ENCODE peak calls at places on chromosomes 4 and X, in seven cellular contexts. One of them, this sample, is unnamed.
A peak's percentile ranks its signal among the peaks of the same experiment; 100 is the strongest.

GRCh38 chr4:182354867-182355266 is 111.7 kb downstream of the TENM3 start:
- DNase-seq in effector memory CD4-positive, alpha-beta T cell: no peak
- DNase-seq in H9: no peak
- DNase-seq in left ventricle myocardium inferior: no peak
- DNase-seq in psoas muscle: no peak
- DNase-seq in colonic mucosa: no peak
- DNase-seq in heart right ventricle: no peak
- DNase-seq in this sample: no peak

GRCh38 chrX:49166914-49167739 is 4.6 kb downstream of the MAGIX start:
- DNase-seq in H9: no peak
- DNase-seq in heart right ventricle: peak; percentile 72
- DNase-seq in effector memory CD4-positive, alpha-beta T cell: peak; percentile 67
- DNase-seq in colonic mucosa: peak; percentile 66
- DNase-seq in left ventricle myocardium inferior: peak; percentile 75
- DNase-seq in psoas muscle: peak; percentile 81
- DNase-seq in this sample: no peak

GRCh38 chrX:56738670-56739069 is 9.6 kb downstream of the NBDY start:
- DNase-seq in colonic mucosa: no peak
- DNase-seq in left ventricle myocardium inferior: no peak
- DNase-seq in psoas muscle: no peak
- DNase-seq in effector memory CD4-positive, alpha-beta T cell: no peak
- DNase-seq in H9: no peak
- DNase-seq in heart right ventricle: no peak
- DNase-seq in this sample: no peak

GRCh38 chr4:156388826-156389225 is 435.2 kb upstream of the CTSO start:
- DNase-seq in effector memory CD4-positive, alpha-beta T cell: no peak
- DNase-seq in colonic mucosa: no peak
- DNase-seq in left ventricle myocardium inferior: no peak
- DNase-seq in psoas muscle: no peak
- DNase-seq in H9: no peak
- DNase-seq in heart right ventricle: no peak
- DNase-seq in this sample: no peak

GRCh38 chr4:31461425-31461824 is 741.3 kb downstream of the PCDH7 start:
- DNase-seq in left ventricle myocardium inferior: no peak
- DNase-seq in effector memory CD4-positive, alpha-beta T cell: no peak
- DNase-seq in H9: no peak
- DNase-seq in heart right ventricle: no peak
- DNase-seq in colonic mucosa: no peak
- DNase-seq in psoas muscle: no peak
- DNase-seq in this sample: no peak

GRCh38 chr4:94934864-94935263 is 177.1 kb downstream of the BMPR1B start:
- DNase-seq in H9: no peak
- DNase-seq in effector memory CD4-positive, alpha-beta T cell: no peak
- DNase-seq in heart right ventricle: no peak
- DNase-seq in psoas muscle: no peak
- DNase-seq in left ventricle myocardium inferior: no peak
- DNase-seq in colonic mucosa: no peak
- DNase-seq in this sample: no peak

GRCh38 chrX:102339312-102340298 is 92.6 kb downstream of the NXF2 start:
- DNase-seq in effector memory CD4-positive, alpha-beta T cell: peak; percentile 2
- DNase-seq in colonic mucosa: no peak
- DNase-seq in left ventricle myocardium inferior: no peak
- DNase-seq in H9: peak; percentile 92
- DNase-seq in psoas muscle: no peak
- DNase-seq in heart right ventricle: no peak
- DNase-seq in this sample: no peak

GRCh38 chr4:150232029-150232428 is 153.8 kb downstream of the DCLK2 start:
- DNase-seq in effector memory CD4-positive, alpha-beta T cell: no peak
- DNase-seq in H9: no peak
- DNase-seq in heart right ventricle: peak; percentile 32
- DNase-seq in psoas muscle: no peak
- DNase-seq in left ventricle myocardium inferior: no peak
- DNase-seq in colonic mucosa: no peak
- DNase-seq in this sample: no peak

GRCh38 chrX:121876316-121876715 is 828.9 kb downstream of the GLUD2 start:
- DNase-seq in H9: no peak
- DNase-seq in heart right ventricle: no peak
- DNase-seq in effector memory CD4-positive, alpha-beta T cell: no peak
- DNase-seq in psoas muscle: no peak
- DNase-seq in left ventricle myocardium inferior: no peak
- DNase-seq in colonic mucosa: no peak
- DNase-seq in this sample: no peak

GRCh38 chr4:91113130-91113706 is 986.0 kb downstream of the CCSER1 start:
- DNase-seq in psoas muscle: no peak
- DNase-seq in heart right ventricle: no peak
- DNase-seq in effector memory CD4-positive, alpha-beta T cell: no peak
- DNase-seq in left ventricle myocardium inferior: no peak
- DNase-seq in H9: no peak
- DNase-seq in colonic mucosa: no peak
- DNase-seq in this sample: no peak

GRCh38 chrX:10755477-10756334 is 135.3 kb upstream of the MID1 start:
- DNase-seq in H9: peak; percentile 68
- DNase-seq in psoas muscle: no peak
- DNase-seq in heart right ventricle: no peak
- DNase-seq in effector memory CD4-positive, alpha-beta T cell: no peak
- DNase-seq in left ventricle myocardium inferior: no peak
- DNase-seq in colonic mucosa: no peak
- DNase-seq in this sample: no peak

GRCh38 chr4:107828315-107828714 is 3.6 kb downstream of the SGMS2 start:
- DNase-seq in effector memory CD4-positive, alpha-beta T cell: no peak
- DNase-seq in colonic mucosa: no peak
- DNase-seq in psoas muscle: no peak
- DNase-seq in left ventricle myocardium inferior: no peak
- DNase-seq in H9: no peak
- DNase-seq in heart right ventricle: no peak
- DNase-seq in this sample: no peak

GRCh38 chrX:45063319-45064095 is 137.2 kb downstream of the DIPK2B start:
- DNase-seq in psoas muscle: no peak
- DNase-seq in left ventricle myocardium inferior: no peak
- DNase-seq in H9: no peak
- DNase-seq in effector memory CD4-positive, alpha-beta T cell: no peak
- DNase-seq in heart right ventricle: no peak
- DNase-seq in colonic mucosa: peak; percentile 23
- DNase-seq in this sample: no peak

GRCh38 chrX:150704030-150704613 is 10.9 kb downstream of the MTMR1 start:
- DNase-seq in heart right ventricle: no peak
- DNase-seq in H9: no peak
- DNase-seq in effector memory CD4-positive, alpha-beta T cell: no peak
- DNase-seq in psoas muscle: no peak
- DNase-seq in left ventricle myocardium inferior: no peak
- DNase-seq in colonic mucosa: no peak
- DNase-seq in this sample: no peak

GRCh38 chr4:10456270-10457254 is 664 bp downstream of the ZNF518B start:
- DNase-seq in left ventricle myocardium inferior: peak; percentile 58
- DNase-seq in colonic mucosa: peak; percentile 68
- DNase-seq in heart right ventricle: peak; percentile 59
- DNase-seq in psoas muscle: peak; percentile 55
- DNase-seq in effector memory CD4-positive, alpha-beta T cell: peak; percentile 31
- DNase-seq in H9: peak; percentile 54
- DNase-seq in this sample: no peak

GRCh38 chrX:70001708-70002341 is 47.9 kb downstream of the AWAT2 start:
- DNase-seq in H9: no peak
- DNase-seq in left ventricle myocardium inferior: no peak
- DNase-seq in colonic mucosa: no peak
- DNase-seq in psoas muscle: no peak
- DNase-seq in effector memory CD4-positive, alpha-beta T cell: no peak
- DNase-seq in heart right ventricle: no peak
- DNase-seq in this sample: no peak

GRCh38 chr4:140861359-140862181 is 105.4 kb upstream of the TBC1D9 start:
- DNase-seq in psoas muscle: peak; percentile 14
- DNase-seq in effector memory CD4-positive, alpha-beta T cell: no peak
- DNase-seq in heart right ventricle: peak; percentile 80
- DNase-seq in colonic mucosa: peak; percentile 62
- DNase-seq in left ventricle myocardium inferior: no peak
- DNase-seq in H9: peak; percentile 45
- DNase-seq in this sample: no peak

GRCh38 chrX:80808160-80808735 is 1.4 kb downstream of the BRWD3 start:
- DNase-seq in H9: peak; percentile 54
- DNase-seq in effector memory CD4-positive, alpha-beta T cell: peak; percentile 74
- DNase-seq in colonic mucosa: peak; percentile 81
- DNase-seq in left ventricle myocardium inferior: peak; percentile 68
- DNase-seq in heart right ventricle: peak; percentile 79
- DNase-seq in psoas muscle: peak; percentile 61
- DNase-seq in this sample: peak; percentile 6
- H3K4me1 ChIP-seq in H9: no peaks in the 10 kb centered on the region
- H3K4me1 ChIP-seq in effector memory CD4-positive, alpha-beta T cell: peaks cover 7% of the 10 kb centered on the region
- H3K4me1 ChIP-seq in colonic mucosa: no peaks in the 10 kb centered on the region
- H3K4me1 ChIP-seq in left ventricle myocardium inferior: peaks cover 11% of the 10 kb centered on the region
- H3K4me1 ChIP-seq in heart right ventricle: peaks cover 11% of the 10 kb centered on the region
- H3K4me1 ChIP-seq in psoas muscle: no peaks in the 10 kb centered on the region
- H3K4me1 ChIP-seq in this sample: no peaks in the 10 kb centered on the region

GRCh38 chr4:38730830-38731646 is 51.8 kb downstream of the TLR10 start:
- DNase-seq in psoas muscle: peak; percentile 80
- DNase-seq in effector memory CD4-positive, alpha-beta T cell: peak; percentile 58
- DNase-seq in left ventricle myocardium inferior: peak; percentile 79
- DNase-seq in colonic mucosa: peak; percentile 93
- DNase-seq in H9: peak; percentile 92
- DNase-seq in heart right ventricle: peak; percentile 85
- DNase-seq in this sample: peak; percentile 25

GRCh38 chr4:38733663-38734062 is 49.1 kb downstream of the TLR10 start:
- DNase-seq in H9: no peak
- DNase-seq in psoas muscle: no peak
- DNase-seq in colonic mucosa: no peak
- DNase-seq in left ventricle myocardium inferior: no peak
- DNase-seq in heart right ventricle: no peak
- DNase-seq in effector memory CD4-positive, alpha-beta T cell: no peak
- DNase-seq in this sample: no peak

GRCh38 chr4:38728651-38729141 is 54.1 kb downstream of the TLR10 start:
- DNase-seq in H9: peak; percentile 54
- DNase-seq in colonic mucosa: peak; percentile 89
- DNase-seq in heart right ventricle: no peak
- DNase-seq in psoas muscle: no peak
- DNase-seq in effector memory CD4-positive, alpha-beta T cell: no peak
- DNase-seq in left ventricle myocardium inferior: no peak
- DNase-seq in this sample: no peak

GRCh38 chr4:38734886-38735285 is 47.9 kb downstream of the TLR10 start:
- DNase-seq in colonic mucosa: no peak
- DNase-seq in psoas muscle: no peak
- DNase-seq in heart right ventricle: no peak
- DNase-seq in effector memory CD4-positive, alpha-beta T cell: no peak
- DNase-seq in H9: no peak
- DNase-seq in left ventricle myocardium inferior: no peak
- DNase-seq in this sample: no peak

DNA sequence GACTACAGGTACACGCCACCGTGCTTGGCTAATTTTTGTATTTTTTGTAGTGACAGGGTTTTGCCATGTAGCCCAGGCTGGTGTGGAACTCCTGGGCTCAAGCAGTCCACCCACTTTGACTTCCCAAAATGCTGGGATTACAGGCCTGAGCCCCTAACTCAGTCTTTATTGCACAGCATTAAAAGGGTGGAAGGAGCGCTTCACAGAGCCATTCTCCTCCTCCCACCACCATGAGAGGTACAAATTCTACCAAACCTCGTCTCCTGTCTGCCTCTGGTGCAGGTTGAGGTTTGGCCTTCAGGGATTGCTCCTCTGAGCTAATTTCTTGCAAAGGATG is 52.3 kb downstream of the TLR10 start:
- DNase-seq in heart right ventricle: no peak
- DNase-seq in effector memory CD4-positive, alpha-beta T cell: no peak
- DNase-seq in psoas muscle: no peak
- DNase-seq in colonic mucosa: no peak
- DNase-seq in left ventricle myocardium inferior: no peak
- DNase-seq in H9: no peak
- DNase-seq in this sample: no peak
- H3K27ac ChIP-seq in heart right ventricle: no peak overlapping the region
- H3K27ac ChIP-seq in effector memory CD4-positive, alpha-beta T cell: no peak overlapping the region
- H3K27ac ChIP-seq in psoas muscle: no peak overlapping the region
- H3K27ac ChIP-seq in colonic mucosa: peak overlapping the region; percentile 37
- H3K27ac ChIP-seq in left ventricle myocardium inferior: no peak overlapping the region
- H3K27ac ChIP-seq in H9: no peak overlapping the region
- H3K27ac ChIP-seq in this sample: no peak overlapping the region

GRCh38 chr4:112277705-112278448 is 7.8 kb downstream of the TIFA start:
- DNase-seq in effector memory CD4-positive, alpha-beta T cell: no peak
- DNase-seq in psoas muscle: no peak
- DNase-seq in left ventricle myocardium inferior: no peak
- DNase-seq in colonic mucosa: no peak
- DNase-seq in heart right ventricle: no peak
- DNase-seq in H9: no peak
- DNase-seq in this sample: no peak

GRCh38 chr4:112279882-112280315 is 5.8 kb downstream of the TIFA start:
- DNase-seq in effector memory CD4-positive, alpha-beta T cell: no peak
- DNase-seq in H9: no peak
- DNase-seq in heart right ventricle: no peak
- DNase-seq in psoas muscle: no peak
- DNase-seq in colonic mucosa: no peak
- DNase-seq in left ventricle myocardium inferior: no peak
- DNase-seq in this sample: no peak

GRCh38 chr4:112280657-112281056 is 5.0 kb downstream of the TIFA start:
- DNase-seq in left ventricle myocardium inferior: no peak
- DNase-seq in colonic mucosa: no peak
- DNase-seq in H9: no peak
- DNase-seq in heart right ventricle: no peak
- DNase-seq in psoas muscle: no peak
- DNase-seq in effector memory CD4-positive, alpha-beta T cell: no peak
- DNase-seq in this sample: no peak

GRCh38 chr4:112277220-112277619 is 8.5 kb downstream of the TIFA start:
- DNase-seq in heart right ventricle: no peak
- DNase-seq in H9: no peak
- DNase-seq in left ventricle myocardium inferior: no peak
- DNase-seq in effector memory CD4-positive, alpha-beta T cell: no peak
- DNase-seq in psoas muscle: no peak
- DNase-seq in colonic mucosa: no peak
- DNase-seq in this sample: no peak

DNA sequence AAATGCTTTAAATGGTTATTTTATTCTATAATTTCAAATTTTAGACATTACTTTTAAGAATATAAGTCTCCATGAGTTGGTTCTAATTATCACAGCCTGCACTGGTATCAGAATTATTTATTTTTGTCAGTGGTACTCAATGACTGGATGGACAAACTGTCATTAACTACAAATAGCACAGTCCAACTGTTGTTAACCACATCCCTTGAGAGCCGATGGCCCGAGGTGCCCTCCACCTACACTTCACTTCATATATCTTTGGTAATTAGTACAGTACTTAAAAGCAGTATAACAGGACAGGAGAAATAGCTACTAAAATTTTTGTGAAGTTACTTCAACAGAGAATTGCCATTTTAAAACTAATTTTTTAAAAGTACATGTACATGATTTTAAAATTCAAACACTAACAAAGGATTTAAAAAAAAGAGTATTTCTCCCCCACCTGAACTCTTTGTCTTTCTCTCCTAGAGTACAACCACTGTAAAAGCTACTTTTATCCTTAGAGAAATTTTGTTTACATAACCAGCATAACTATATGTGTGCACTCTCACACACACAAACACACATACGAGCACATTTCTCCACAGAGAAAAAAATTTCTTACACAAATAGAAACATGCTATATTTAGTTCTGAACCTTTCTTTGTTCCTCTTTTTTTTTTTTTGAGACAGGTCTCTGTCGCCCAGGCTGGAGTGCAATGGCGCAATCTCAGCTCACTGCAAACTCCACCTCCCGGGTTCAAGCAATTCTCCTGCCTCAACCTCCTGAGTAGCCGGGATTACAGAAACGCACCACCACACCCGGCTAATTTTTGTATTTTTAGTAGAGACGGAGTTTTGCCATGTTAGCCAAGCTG is 6.5 kb downstream of the TIFA start:
- DNase-seq in heart right ventricle: no peak
- DNase-seq in psoas muscle: no peak
- DNase-seq in left ventricle myocardium inferior: no peak
- DNase-seq in effector memory CD4-positive, alpha-beta T cell: no peak
- DNase-seq in H9: no peak
- DNase-seq in colonic mucosa: no peak
- DNase-seq in this sample: no peak
- H3K4me1 ChIP-seq in heart right ventricle: peaks cover 49% of the 10 kb centered on the region
- H3K4me1 ChIP-seq in psoas muscle: peaks cover 15% of the 10 kb centered on the region
- H3K4me1 ChIP-seq in left ventricle myocardium inferior: peaks cover 52% of the 10 kb centered on the region
- H3K4me1 ChIP-seq in effector memory CD4-positive, alpha-beta T cell: peaks cover 9% of the 10 kb centered on the region
- H3K4me1 ChIP-seq in H9: no peaks in the 10 kb centered on the region
- H3K4me1 ChIP-seq in colonic mucosa: no peaks in the 10 kb centered on the region
- H3K4me1 ChIP-seq in this sample: peaks cover 76% of the 10 kb centered on the region

GRCh38 chrX:120419465-120419864 is 49.6 kb downstream of the LAMP2 start:
- DNase-seq in heart right ventricle: no peak
- DNase-seq in effector memory CD4-positive, alpha-beta T cell: no peak
- DNase-seq in H9: no peak
- DNase-seq in psoas muscle: no peak
- DNase-seq in left ventricle myocardium inferior: no peak
- DNase-seq in colonic mucosa: no peak
- DNase-seq in this sample: no peak
- H3K27ac ChIP-seq in heart right ventricle: no peak overlapping the region
- H3K27ac ChIP-seq in effector memory CD4-positive, alpha-beta T cell: peak overlapping the region; percentile 18
- H3K27ac ChIP-seq in H9: no peak overlapping the region
- H3K27ac ChIP-seq in psoas muscle: no peak overlapping the region
- H3K27ac ChIP-seq in left ventricle myocardium inferior: no peak overlapping the region
- H3K27ac ChIP-seq in colonic mucosa: no peak overlapping the region
- H3K27ac ChIP-seq in this sample: no peak overlapping the region